ENCODE peak calls at places on chromosomes 2 and 18, in nine cellular contexts. O is ELR; D is NCI-H2081; P is NCI-H510A; M is GM19239; E is NK-92 treated with Interleukin-12 subunit alpha and Interleukin-12 subunit beta, amount 100 ng/mL, for 24 hours; Z is transverse colon; L is CD8-positive, alpha-beta T cell; V is adipocyte. C is an unnamed sample.

GRCh38 chr2:233807215-233807865 is 29.2 kb downstream of the MROH2A start:
- DNase-seq in E (no peak), M (no peak), L (no peak), P (no peak), D (no peak), V (no peak), Z (no peak), O (no peak), C (no peak)

GRCh38 chr18:23690505-23691068 is 1.3 kb downstream of the LAMA3 start:
- DNase-seq in Z (no peak), V (no peak), M (no peak), E (no peak), L (no peak), D (no peak), P (no peak), O (peak; percentile 12), C (no peak)

GRCh38 chr2:168030862-168031624 is 216.4 kb downstream of the STK39 start:
- DNase-seq in L (no peak), P (no peak), Z (no peak), D (no peak), E (no peak), M (no peak), V (peak; percentile 84), O (peak; percentile 52), C (peak; percentile 18)

GRCh38 chr18:60413944-60414547 is 41.5 kb upstream of the MC4R start:
- DNase-seq in E (no peak), M (no peak), P (no peak), L (no peak), O (peak; percentile 42), Z (peak; percentile 14), D (peak; percentile 9), V (no peak), C (no peak)

GRCh38 chr2:11330457-11331142 is 13.8 kb downstream of the ROCK2 start:
- DNase-seq in Z (no peak), E (no peak), V (no peak), M (no peak), L (no peak), D (no peak), O (peak; percentile 32), P (no peak), C (no peak)

GRCh38 chr2:61253136-61253535 is 91.1 kb downstream of the C2orf74 start:
- DNase-seq in D (no peak), P (no peak), O (peak; percentile 73), Z (no peak), L (no peak), V (no peak), E (no peak), M (no peak), C (no peak)

GRCh38 chr2:65366595-65367125 is 65.7 kb downstream of the SPRED2 start:
- DNase-seq in O (peak; percentile 100), D (peak; percentile 59), L (no peak), M (no peak), V (peak; percentile 96), P (peak; percentile 84), E (peak; percentile 16), Z (peak; percentile 69), C (peak; percentile 73)

GRCh38 chr2:119290859-119291587 is 67.4 kb downstream of the STEAP3 start:
- DNase-seq in V (peak; percentile 15), L (peak; percentile 63), O (peak; percentile 80), E (peak; percentile 8), Z (peak; percentile 86), D (peak; percentile 73), M (no peak), P (peak; percentile 59), C (peak; percentile 80)

GRCh38 chr2:128640847-128641360 is 322.2 kb upstream of the HS6ST1 start:
- DNase-seq in V (no peak), M (no peak), Z (no peak), D (no peak), E (no peak), O (no peak), P (no peak), L (no peak), C (no peak)

GRCh38 chr2:85853499-85854165 is 35.2 kb downstream of the ST3GAL5 start:
- DNase-seq in Z (no peak), D (no peak), M (no peak), V (no peak), P (no peak), O (no peak), E (no peak), L (peak; percentile 29), C (peak; percentile 38)